ENCODE peak calls at places on chromosomes 4 and X, in seven cellular contexts. G, K, Y, S, M, L and W are unnamed samples.
A peak's percentile ranks its signal among the peaks of the same experiment; 100 is the strongest.

GRCh38 chrX:69372435-69372834 is 131.7 kb upstream of the NALF2 start:
- DNase-seq in L (no peak), K (no peak), G (no peak), Y (no peak), S (no peak), M (no peak), W (no peak)

GRCh38 chrX:7706032-7706431 is 136.9 kb upstream of the VCX start:
- DNase-seq in Y (no peak), L (no peak), M (no peak), G (no peak), S (no peak), K (no peak), W (no peak)

GRCh38 chr4:95985791-95986190 is 145.9 kb downstream of the PDHA2 start:
- DNase-seq in S (no peak), M (no peak), K (no peak), G (peak; percentile 2), Y (no peak), L (peak; percentile 3), W (no peak)

GRCh38 chrX:110317079-110317819 is 636 bp downstream of the AMMECR1 start:
- DNase-seq in Y (no peak), K (peak; percentile 21), M (peak; percentile 11), G (peak; percentile 16), S (no peak), L (no peak), W (peak; percentile 60)

GRCh38 chr4:8410641-8411271 is 29.8 kb downstream of the ACOX3 start:
- DNase-seq in K (peak; percentile 52), L (peak; percentile 61), G (peak; percentile 47), S (peak; percentile 59), Y (peak; percentile 52), M (no peak), W (peak; percentile 75)

GRCh38 chrX:54423161-54423888 is 16.9 kb upstream of the TSR2 start:
- DNase-seq in Y (no peak), L (no peak), G (no peak), S (no peak), M (no peak), K (no peak), W (peak; percentile 2)

GRCh38 chrX:153805436-153805835 is 11.0 kb downstream of the SSR4 start:
- DNase-seq in L (no peak), K (no peak), G (no peak), Y (no peak), M (no peak), S (no peak), W (no peak)

GRCh38 chrX:154013614-154014360 is 5.9 kb downstream of the IRAK1 start:
- DNase-seq in M (no peak), Y (no peak), K (no peak), G (peak; percentile 38), L (peak; percentile 45), S (peak; percentile 10), W (no peak)

GRCh38 chrX:2425281-2426071 is 75.3 kb downstream of the DHRSX start:
- DNase-seq in K (no peak), G (peak; percentile 28), S (no peak), L (no peak), Y (no peak), M (no peak), W (no peak)

GRCh38 chrX:74525116-74525515 is 89.3 kb downstream of the RLIM start:
- DNase-seq in L (peak; percentile 68), M (no peak), Y (no peak), K (no peak), G (peak; percentile 26), S (peak; percentile 45), W (no peak)

GRCh38 chr4:180434131-180434895 is 1808.9 kb upstream of the TENM3 start:
- DNase-seq in S (no peak), Y (no peak), G (no peak), L (no peak), M (no peak), K (no peak), W (no peak)

GRCh38 chr4:81651500-81651899 is 179.8 kb upstream of the RASGEF1B start:
- DNase-seq in M (no peak), G (peak; percentile 4), L (peak; percentile 67), S (no peak), K (no peak), Y (no peak), W (no peak)

GRCh38 chr4:119299221-119300071 is 22.5 kb downstream of the FABP2 start:
- DNase-seq in K (no peak), Y (no peak), S (peak; percentile 28), G (peak; percentile 42), L (peak; percentile 28), M (no peak), W (no peak)

GRCh38 chrX:72348247-72348979 is 42.7 kb upstream of the CITED1 start:
- DNase-seq in K (no peak), Y (no peak), L (no peak), M (no peak), G (no peak), S (no peak), W (no peak)

GRCh38 chr4:76569695-76570094 is 134.7 kb downstream of the SHROOM3 start:
- DNase-seq in S (no peak), K (no peak), M (no peak), Y (no peak), L (no peak), G (peak; percentile 18), W (no peak)

GRCh38 chr4:37634180-37634579 is 52.0 kb downstream of the RELL1 start:
- DNase-seq in G (no peak), K (no peak), Y (no peak), S (no peak), M (peak; percentile 55), L (no peak), W (no peak)

GRCh38 chrX:46758163-46758955 is 559 bp downstream of the SLC9A7 start:
- DNase-seq in Y (peak; percentile 6), G (no peak), S (peak; percentile 10), K (peak; percentile 5), L (no peak), M (no peak), W (peak; percentile 51)

GRCh38 chr4:82201805-82202636 is 171.8 kb downstream of the HNRNPD start:
- DNase-seq in K (peak; percentile 1), M (no peak), L (peak; percentile 69), S (peak; percentile 27), Y (peak; percentile 1), G (peak; percentile 51), W (no peak)

GRCh38 chr4:6582889-6583504 is 8.0 kb downstream of the MAN2B2 start:
- DNase-seq in S (peak; percentile 25), K (no peak), M (no peak), Y (no peak), G (peak; percentile 52), L (peak; percentile 31), W (peak; percentile 15)

GRCh38 chr4:26197018-26197779 is 123.6 kb upstream of the RBPJ start:
- DNase-seq in M (no peak), K (peak; percentile 91), Y (peak; percentile 97), L (peak; percentile 64), G (peak; percentile 99), S (peak; percentile 97), W (no peak)

GRCh38 chrX:132795211-132795610 is 163.2 kb downstream of the HS6ST2 start:
- DNase-seq in K (no peak), Y (no peak), L (no peak), M (no peak), S (no peak), G (no peak), W (no peak)

GRCh38 chr4:150078041-150078995 is at the start of gene DCLK2:
- DNase-seq in M (peak; percentile 28), S (peak; percentile 87), G (peak; percentile 84), K (peak; percentile 90), Y (peak; percentile 79), L (peak; percentile 95), W (peak; percentile 79)

GRCh38 chr4:158170691-158171455 is 2.0 kb downstream of the GASK1B start:
- DNase-seq in L (peak; percentile 62), K (no peak), S (peak; percentile 23), G (peak; percentile 63), Y (peak; percentile 44), M (peak; percentile 33), W (peak; percentile 60)

GRCh38 chr4:20809796-20810195 is 109.5 kb downstream of the PACRGL start:
- DNase-seq in Y (no peak), G (no peak), S (no peak), M (no peak), K (no peak), L (no peak), W (no peak)

GRCh38 chrX:43707812-43708548 is 51.9 kb downstream of the MAOA start:
- DNase-seq in K (no peak), L (peak; percentile 84), M (peak; percentile 68), G (peak; percentile 74), S (no peak), Y (no peak), W (peak; percentile 86)

GRCh38 chr4:111722321-111722720 is 422.9 kb upstream of the FAM241A start:
- DNase-seq in G (no peak), S (no peak), L (no peak), M (no peak), Y (no peak), K (no peak), W (no peak)

GRCh38 chr4:118279328-118279727 is 73.5 kb downstream of the PRSS12 start:
- DNase-seq in S (no peak), G (no peak), M (no peak), L (peak; percentile 5), Y (no peak), K (no peak), W (no peak)

GRCh38 chr4:38867478-38868054 is at the start of gene FAM114A1:
- DNase-seq in Y (peak; percentile 86), K (peak; percentile 84), S (peak; percentile 80), G (peak; percentile 68), M (peak; percentile 61), L (peak; percentile 91), W (peak; percentile 92)
- H3K4me3 ChIP-seq in Y (peak within 1 kb of the TSS; percentile 89), K (peak within 1 kb of the TSS; percentile 62), S (peak within 1 kb of the TSS; percentile 92), G (peak within 1 kb of the TSS; percentile 83), M (peak within 1 kb of the TSS; percentile 80), L (peak within 1 kb of the TSS; percentile 78), W (peak within 1 kb of the TSS; percentile 62)

GRCh38 chr4:1714303-1715001 is 2.3 kb upstream of the SLBP start:
- DNase-seq in M (no peak), Y (no peak), S (no peak), G (peak; percentile 24), L (no peak), K (no peak), W (no peak)
- H3K4me3 ChIP-seq in M (no peak overlapping the region), Y (no peak overlapping the region), S (no peak overlapping the region), G (no peak overlapping the region), L (no peak overlapping the region), K (peak overlapping the region; percentile 64), W (no peak overlapping the region)

GRCh38 chrX:140697618-140698017 is 11.9 kb upstream of the LINC00632 start:
- DNase-seq in G (no peak), S (no peak), L (no peak), Y (no peak), M (no peak), K (no peak), W (no peak)
- H3K4me3 ChIP-seq in G (no peak overlapping the region), S (no peak overlapping the region), L (no peak overlapping the region), Y (no peak overlapping the region), M (no peak overlapping the region), K (no peak overlapping the region), W (no peak overlapping the region)

GRCh38 chrX:30893206-30893605 is 4.2 kb upstream of the TAB3 start:
- DNase-seq in S (no peak), G (no peak), Y (no peak), K (peak; percentile 24), L (no peak), M (no peak), W (no peak)
- H3K4me3 ChIP-seq in S (no peak overlapping the region), G (no peak overlapping the region), Y (no peak overlapping the region), K (no peak overlapping the region), L (no peak overlapping the region), M (no peak overlapping the region), W (no peak overlapping the region)